ENCODE peak calls at places on chromosomes 12 and 14, in ten cellular contexts. E is sigmoid colon; C is immature natural killer cell; G is activated T-cell treated with anti-CD3 and anti-CD28 coated beads, Interleukin-2, amount 50 U/mL, for 72 hours; I is effector CD4-positive, alpha-beta T cell; J is upper lobe of right lung; S is NCI-H2081; Q is stimulated activated CD4-positive, alpha-beta T cell treated with anti-CD3 and anti-CD28 coated beads, Interleukin-2, amount 100 ng/mL, for 48 hours; L is B cell; P is ascending aorta. M is an unnamed sample.

GRCh38 chr12:65956056-65956738 is 131.9 kb downstream of the HMGA2 start:
- DNase-seq in E (no peak), C (no peak), G (no peak), I (no peak), J (no peak), S (no peak), Q (no peak), L (no peak), P (no peak), M (no peak)

GRCh38 chr14:105878125-105878524 is 351.7 kb downstream of the TMEM121 start:
- DNase-seq in E (peak), C (no peak), G (no peak), I (no peak), J (peak), S (no peak), Q (no peak), L (no peak), P (no peak), M (no peak)

GRCh38 chr14:61462566-61463195 is 141.3 kb downstream of the PRKCH start:
- DNase-seq in E (no peak), C (no peak), G (no peak), I (no peak), J (no peak), S (no peak), Q (no peak), L (no peak), P (no peak), M (no peak)

GRCh38 chr14:89915114-89915878 is 39.2 kb downstream of the EFCAB11 start:
- DNase-seq in E (peak), C (peak), G (peak), I (peak), J (no peak), S (peak), Q (peak), L (peak), P (no peak), M (no peak)

GRCh38 chr14:93984070-93984469 is 7.7 kb upstream of the ASB2 start:
- DNase-seq in E (no peak), C (no peak), G (no peak), I (no peak), J (no peak), S (no peak), Q (no peak), L (no peak), P (no peak), M (no peak)

GRCh38 chr14:55458800-55459577 is 18.6 kb upstream of the TBPL2 start:
- DNase-seq in E (no peak), C (no peak), G (no peak), I (no peak), J (no peak), S (no peak), Q (no peak), L (no peak), P (no peak), M (no peak)

GRCh38 chr12:118402251-118402650 is 25.9 kb downstream of the SUDS3 start:
- DNase-seq in E (no peak), C (no peak), G (no peak), I (no peak), J (no peak), S (no peak), Q (no peak), L (no peak), P (no peak), M (no peak)

GRCh38 chr14:68779761-68780323 is 13.0 kb downstream of the ZFP36L1 start:
- DNase-seq in E (peak), C (peak), G (peak), I (peak), J (no peak), S (no peak), Q (no peak), L (no peak), P (no peak), M (no peak)

GRCh38 chr12:53739285-53740129 is 12.3 kb upstream of the CALCOCO1 start:
- DNase-seq in E (no peak), C (no peak), G (no peak), I (no peak), J (no peak), S (no peak), Q (no peak), L (no peak), P (no peak), M (no peak)

GRCh38 chr14:91302391-91302790 is 57.9 kb upstream of the GPR68 start:
- DNase-seq in E (no peak), C (no peak), G (peak), I (no peak), J (no peak), S (no peak), Q (no peak), L (no peak), P (no peak), M (no peak)

GRCh38 chr14:58002618-58003017 is 136.7 kb upstream of the SLC35F4 start:
- DNase-seq in E (no peak), C (no peak), G (no peak), I (no peak), J (no peak), S (no peak), Q (no peak), L (no peak), P (no peak), M (no peak)

GRCh38 chr12:27824126-27824842 is 44.2 kb upstream of the MANSC4 start:
- DNase-seq in E (no peak), C (no peak), G (peak), I (no peak), J (no peak), S (no peak), Q (no peak), L (no peak), P (no peak), M (no peak)

GRCh38 chr12:10641735-10642500 is 28.5 kb upstream of the MAGOHB start:
- DNase-seq in E (no peak), C (no peak), G (no peak), I (no peak), J (no peak), S (no peak), Q (no peak), L (no peak), P (no peak), M (no peak)

GRCh38 chr14:53458368-53458814 is 305.3 kb upstream of the DDHD1 start:
- DNase-seq in E (no peak), C (no peak), G (no peak), I (no peak), J (no peak), S (no peak), Q (no peak), L (no peak), P (no peak), M (no peak)

GRCh38 chr12:89863968-89864367 is 155.3 kb upstream of the ATP2B1 start:
- DNase-seq in E (no peak), C (no peak), G (no peak), I (no peak), J (no peak), S (peak), Q (no peak), L (no peak), P (no peak), M (no peak)

GRCh38 chr12:131965073-131965472 is 15.3 kb downstream of the EP400 start:
- DNase-seq in E (no peak), C (no peak), G (no peak), I (no peak), J (no peak), S (no peak), Q (no peak), L (no peak), P (no peak), M (no peak)

GRCh38 chr12:4856556-4856955 is 53.1 kb upstream of the KCNA1 start:
- DNase-seq in E (no peak), C (no peak), G (no peak), I (no peak), J (no peak), S (no peak), Q (no peak), L (no peak), P (no peak), M (no peak)

GRCh38 chr12:131046813-131047788 is 93.4 kb downstream of the ADGRD1 start:
- DNase-seq in E (peak), C (no peak), G (no peak), I (no peak), J (peak), S (no peak), Q (no peak), L (no peak), P (no peak), M (no peak)

GRCh38 chr14:103014466-103015319 is 42.7 kb downstream of the CDC42BPB start:
- DNase-seq in E (no peak), C (no peak), G (no peak), I (no peak), J (no peak), S (peak), Q (no peak), L (no peak), P (no peak), M (no peak)

GRCh38 chr12:116533343-116534248 is 25.6 kb upstream of the MAP1LC3B2 start:
- DNase-seq in E (peak), C (peak), G (peak), I (peak), J (peak), S (peak), Q (peak), L (peak), P (peak), M (no peak)

GRCh38 chr12:55728932-55729591 is at the start of gene CD63:
- DNase-seq in E (peak), C (peak), G (peak), I (peak), J (peak), S (peak), Q (peak), L (peak), P (peak), M (no peak)

GRCh38 chr14:63964063-63964462 is 111.3 kb downstream of the SYNE2 start:
- DNase-seq in E (no peak), C (no peak), G (no peak), I (no peak), J (no peak), S (peak), Q (no peak), L (no peak), P (no peak), M (no peak)

GRCh38 chr12:111367661-111368221 is 1.2 kb downstream of the PHETA1 start:
- DNase-seq in E (no peak), C (no peak), G (no peak), I (no peak), J (no peak), S (no peak), Q (no peak), L (no peak), P (no peak), M (no peak)

GRCh38 chr14:91830777-91831176 is 36.6 kb downstream of the TC2N start:
- DNase-seq in E (no peak), C (no peak), G (peak), I (no peak), J (no peak), S (no peak), Q (peak), L (no peak), P (no peak), M (no peak)

M was measured in cortex of kidney.